ENCODE peak calls at places on chromosomes 2 and 18, in eight cellular contexts. One of them, this sample, is unnamed.

GRCh38 chr2:12824304-12824761 is 107.6 kb downstream of the TRIB2 start:
- DNase-seq in A549: no peak
- DNase-seq in endothelial cell of umbilical vein: peak
- DNase-seq in WERI-Rb-1: no peak
- DNase-seq in CD8-positive, alpha-beta T cell: no peak
- DNase-seq in cardiac fibroblast: peak
- DNase-seq in hepatocyte: peak
- DNase-seq in astrocyte of the spinal cord: peak
- DNase-seq in this sample: no peak

GRCh38 chr2:27016801-27017325 is 15.9 kb upstream of the TMEM214 start:
- DNase-seq in cardiac fibroblast: peak
- DNase-seq in astrocyte of the spinal cord: peak
- DNase-seq in hepatocyte: peak
- DNase-seq in CD8-positive, alpha-beta T cell: peak
- DNase-seq in A549: peak
- DNase-seq in endothelial cell of umbilical vein: peak
- DNase-seq in WERI-Rb-1: peak
- DNase-seq in this sample: no peak

GRCh38 chr18:40326987-40327386 is 1628.0 kb upstream of the PIK3C3 start:
- DNase-seq in endothelial cell of umbilical vein: no peak
- DNase-seq in cardiac fibroblast: no peak
- DNase-seq in A549: no peak
- DNase-seq in WERI-Rb-1: no peak
- DNase-seq in hepatocyte: no peak
- DNase-seq in astrocyte of the spinal cord: no peak
- DNase-seq in CD8-positive, alpha-beta T cell: no peak
- DNase-seq in this sample: no peak

GRCh38 chr2:190482441-190482840 is 52.1 kb downstream of the NEMP2 start:
- DNase-seq in CD8-positive, alpha-beta T cell: no peak
- DNase-seq in astrocyte of the spinal cord: no peak
- DNase-seq in WERI-Rb-1: no peak
- DNase-seq in hepatocyte: no peak
- DNase-seq in cardiac fibroblast: no peak
- DNase-seq in A549: no peak
- DNase-seq in endothelial cell of umbilical vein: no peak
- DNase-seq in this sample: no peak

GRCh38 chr2:239116456-239117246 is 268.8 kb downstream of the TWIST2 start:
- DNase-seq in WERI-Rb-1: no peak
- DNase-seq in astrocyte of the spinal cord: peak
- DNase-seq in endothelial cell of umbilical vein: no peak
- DNase-seq in A549: no peak
- DNase-seq in CD8-positive, alpha-beta T cell: no peak
- DNase-seq in hepatocyte: no peak
- DNase-seq in cardiac fibroblast: peak
- DNase-seq in this sample: no peak

GRCh38 chr18:27942706-27943105 is 234.2 kb downstream of the CDH2 start:
- DNase-seq in endothelial cell of umbilical vein: no peak
- DNase-seq in cardiac fibroblast: peak
- DNase-seq in CD8-positive, alpha-beta T cell: no peak
- DNase-seq in hepatocyte: no peak
- DNase-seq in WERI-Rb-1: no peak
- DNase-seq in A549: no peak
- DNase-seq in astrocyte of the spinal cord: peak
- DNase-seq in this sample: no peak

GRCh38 chr2:62654423-62654791 is 51.1 kb upstream of the EHBP1 start:
- DNase-seq in A549: peak
- DNase-seq in WERI-Rb-1: no peak
- DNase-seq in hepatocyte: no peak
- DNase-seq in cardiac fibroblast: no peak
- DNase-seq in astrocyte of the spinal cord: peak
- DNase-seq in endothelial cell of umbilical vein: no peak
- DNase-seq in CD8-positive, alpha-beta T cell: no peak
- DNase-seq in this sample: no peak

GRCh38 chr2:32918774-32919173 is 28.0 kb upstream of the LTBP1 start:
- DNase-seq in WERI-Rb-1: no peak
- DNase-seq in hepatocyte: no peak
- DNase-seq in A549: no peak
- DNase-seq in CD8-positive, alpha-beta T cell: no peak
- DNase-seq in astrocyte of the spinal cord: no peak
- DNase-seq in cardiac fibroblast: no peak
- DNase-seq in endothelial cell of umbilical vein: no peak
- DNase-seq in this sample: no peak

GRCh38 chr2:104408266-104408665 is 445.6 kb upstream of the POU3F3 start:
- DNase-seq in endothelial cell of umbilical vein: no peak
- DNase-seq in A549: no peak
- DNase-seq in cardiac fibroblast: no peak
- DNase-seq in astrocyte of the spinal cord: peak
- DNase-seq in hepatocyte: no peak
- DNase-seq in CD8-positive, alpha-beta T cell: no peak
- DNase-seq in WERI-Rb-1: no peak
- DNase-seq in this sample: no peak

GRCh38 chr2:111910609-111911277 is 12.3 kb downstream of the MERTK start:
- DNase-seq in astrocyte of the spinal cord: no peak
- DNase-seq in CD8-positive, alpha-beta T cell: no peak
- DNase-seq in cardiac fibroblast: no peak
- DNase-seq in WERI-Rb-1: no peak
- DNase-seq in hepatocyte: no peak
- DNase-seq in endothelial cell of umbilical vein: no peak
- DNase-seq in A549: no peak
- DNase-seq in this sample: no peak

GRCh38 chr2:232292395-232293154 is 86.0 kb upstream of the ALPP start:
- DNase-seq in cardiac fibroblast: peak
- DNase-seq in endothelial cell of umbilical vein: peak
- DNase-seq in astrocyte of the spinal cord: peak
- DNase-seq in A549: peak
- DNase-seq in hepatocyte: peak
- DNase-seq in WERI-Rb-1: peak
- DNase-seq in CD8-positive, alpha-beta T cell: peak
- DNase-seq in this sample: no peak

GRCh38 chr18:52936931-52937330 is 596.9 kb downstream of the DCC start:
- DNase-seq in astrocyte of the spinal cord: peak
- DNase-seq in CD8-positive, alpha-beta T cell: no peak
- DNase-seq in WERI-Rb-1: no peak
- DNase-seq in A549: no peak
- DNase-seq in endothelial cell of umbilical vein: no peak
- DNase-seq in hepatocyte: no peak
- DNase-seq in cardiac fibroblast: no peak
- DNase-seq in this sample: no peak

GRCh38 chr2:38104598-38104997 is 28.6 kb upstream of the CYP1B1 start:
- DNase-seq in hepatocyte: no peak
- DNase-seq in astrocyte of the spinal cord: no peak
- DNase-seq in CD8-positive, alpha-beta T cell: no peak
- DNase-seq in A549: no peak
- DNase-seq in cardiac fibroblast: no peak
- DNase-seq in endothelial cell of umbilical vein: no peak
- DNase-seq in WERI-Rb-1: no peak
- DNase-seq in this sample: no peak

GRCh38 chr2:38106420-38107182 is 30.6 kb upstream of the CYP1B1 start:
- DNase-seq in astrocyte of the spinal cord: peak
- DNase-seq in A549: peak
- DNase-seq in cardiac fibroblast: peak
- DNase-seq in hepatocyte: peak
- DNase-seq in CD8-positive, alpha-beta T cell: no peak
- DNase-seq in endothelial cell of umbilical vein: peak
- DNase-seq in WERI-Rb-1: no peak
- DNase-seq in this sample: no peak

GRCh38 chr2:38107738-38108410 is 31.9 kb upstream of the CYP1B1 start:
- DNase-seq in astrocyte of the spinal cord: no peak
- DNase-seq in A549: no peak
- DNase-seq in hepatocyte: no peak
- DNase-seq in WERI-Rb-1: no peak
- DNase-seq in endothelial cell of umbilical vein: no peak
- DNase-seq in CD8-positive, alpha-beta T cell: no peak
- DNase-seq in cardiac fibroblast: no peak
- DNase-seq in this sample: no peak

GRCh38 chr2:38108907-38109731 is 33.2 kb upstream of the CYP1B1 start:
- DNase-seq in A549: peak
- DNase-seq in CD8-positive, alpha-beta T cell: no peak
- DNase-seq in WERI-Rb-1: no peak
- DNase-seq in endothelial cell of umbilical vein: no peak
- DNase-seq in hepatocyte: no peak
- DNase-seq in astrocyte of the spinal cord: no peak
- DNase-seq in cardiac fibroblast: no peak
- DNase-seq in this sample: no peak

GRCh38 chr2:38105911-38106310 is 30.0 kb upstream of the CYP1B1 start:
- DNase-seq in endothelial cell of umbilical vein: no peak
- DNase-seq in hepatocyte: no peak
- DNase-seq in cardiac fibroblast: no peak
- DNase-seq in WERI-Rb-1: no peak
- DNase-seq in astrocyte of the spinal cord: no peak
- DNase-seq in CD8-positive, alpha-beta T cell: no peak
- DNase-seq in A549: no peak
- DNase-seq in this sample: no peak
- H3K4me3 ChIP-seq in endothelial cell of umbilical vein: no peak
- H3K4me3 ChIP-seq in hepatocyte: no peak
- H3K4me3 ChIP-seq in cardiac fibroblast: no peak
- H3K4me3 ChIP-seq in WERI-Rb-1: no peak
- H3K4me3 ChIP-seq in astrocyte of the spinal cord: no peak
- H3K4me3 ChIP-seq in CD8-positive, alpha-beta T cell: no peak
- H3K4me3 ChIP-seq in A549: no peak
- H3K4me3 ChIP-seq in this sample: no peak

DNA sequence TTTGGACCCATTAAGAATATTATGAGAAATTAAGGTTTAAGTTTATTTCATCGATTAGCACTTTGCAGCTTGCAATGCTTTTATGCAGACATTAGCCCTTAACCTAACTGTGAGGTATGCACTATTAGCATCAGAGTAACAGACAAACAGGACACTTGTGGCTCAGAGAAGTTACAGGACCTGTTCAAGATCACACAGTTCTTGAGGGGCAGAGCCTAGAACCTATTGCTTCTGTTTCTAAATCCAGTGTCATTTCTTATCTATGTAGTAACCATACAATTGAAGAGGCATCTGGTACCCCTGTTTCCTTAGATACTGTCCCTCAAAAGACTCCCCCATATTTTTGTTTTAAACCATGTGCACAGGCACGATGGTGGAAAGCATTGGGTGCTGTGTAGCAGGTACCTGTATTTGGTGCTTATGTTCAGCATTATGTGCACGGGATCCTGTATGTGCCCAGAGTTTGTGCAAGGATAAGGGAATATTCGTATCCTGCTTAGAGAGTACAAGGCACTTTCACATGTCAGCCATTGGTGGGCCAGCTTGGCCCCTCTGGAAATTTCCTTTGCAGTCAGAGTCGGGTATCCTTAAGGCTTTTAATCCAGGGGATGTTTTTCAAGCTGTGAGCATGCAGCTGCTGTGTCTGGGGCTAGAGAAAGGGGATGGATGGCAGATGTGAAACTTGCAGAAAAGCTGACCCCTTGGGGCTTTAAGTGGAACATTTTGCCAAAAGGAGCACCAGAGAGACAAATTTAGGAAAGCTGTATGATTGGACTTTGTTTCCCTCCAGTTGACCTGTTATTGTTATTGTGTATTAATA is 2.0 kb downstream of the LBH start:
- DNase-seq in hepatocyte: no peak
- DNase-seq in CD8-positive, alpha-beta T cell: no peak
- DNase-seq in endothelial cell of umbilical vein: no peak
- DNase-seq in cardiac fibroblast: peak
- DNase-seq in astrocyte of the spinal cord: no peak
- DNase-seq in WERI-Rb-1: no peak
- DNase-seq in A549: no peak
- DNase-seq in this sample: peak
- H3K4me3 ChIP-seq in hepatocyte: peak
- H3K4me3 ChIP-seq in CD8-positive, alpha-beta T cell: peak
- H3K4me3 ChIP-seq in endothelial cell of umbilical vein: no peak
- H3K4me3 ChIP-seq in cardiac fibroblast: peak
- H3K4me3 ChIP-seq in astrocyte of the spinal cord: peak
- H3K4me3 ChIP-seq in WERI-Rb-1: peak
- H3K4me3 ChIP-seq in A549: peak
- H3K4me3 ChIP-seq in this sample: peak

DNA sequence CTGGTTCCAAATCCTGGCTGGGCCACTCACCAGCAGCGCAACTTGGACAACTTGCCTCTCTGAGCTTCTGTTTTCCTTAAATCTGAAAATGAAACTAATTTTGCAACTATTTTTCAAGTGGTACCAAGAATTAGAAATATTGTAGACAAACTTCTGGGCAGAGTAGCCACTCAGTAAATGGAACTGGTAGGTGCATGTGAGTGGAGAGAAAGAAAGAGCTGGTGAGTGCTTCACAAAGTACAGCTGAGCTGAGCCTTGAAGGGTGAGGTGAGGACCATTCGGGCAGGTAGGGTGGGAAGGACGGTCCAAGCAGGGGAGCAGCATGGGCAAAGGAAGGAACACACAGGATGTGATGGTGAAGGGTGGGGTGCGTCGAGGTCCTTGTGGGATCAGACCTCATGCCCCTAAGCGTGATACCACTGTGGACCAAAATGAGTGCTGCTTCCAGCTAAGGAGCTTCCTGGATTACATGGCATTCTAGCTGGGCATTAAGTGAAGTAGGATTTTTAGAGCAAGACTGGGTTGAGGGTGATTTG is 14.4 kb upstream of the TET3 start:
- DNase-seq in CD8-positive, alpha-beta T cell: no peak
- DNase-seq in WERI-Rb-1: no peak
- DNase-seq in cardiac fibroblast: no peak
- DNase-seq in A549: no peak
- DNase-seq in astrocyte of the spinal cord: no peak
- DNase-seq in endothelial cell of umbilical vein: no peak
- DNase-seq in hepatocyte: no peak
- DNase-seq in this sample: no peak
- H3K4me3 ChIP-seq in CD8-positive, alpha-beta T cell: peak
- H3K4me3 ChIP-seq in WERI-Rb-1: no peak
- H3K4me3 ChIP-seq in cardiac fibroblast: no peak
- H3K4me3 ChIP-seq in A549: no peak
- H3K4me3 ChIP-seq in astrocyte of the spinal cord: no peak
- H3K4me3 ChIP-seq in endothelial cell of umbilical vein: no peak
- H3K4me3 ChIP-seq in hepatocyte: no peak
- H3K4me3 ChIP-seq in this sample: no peak

DNA sequence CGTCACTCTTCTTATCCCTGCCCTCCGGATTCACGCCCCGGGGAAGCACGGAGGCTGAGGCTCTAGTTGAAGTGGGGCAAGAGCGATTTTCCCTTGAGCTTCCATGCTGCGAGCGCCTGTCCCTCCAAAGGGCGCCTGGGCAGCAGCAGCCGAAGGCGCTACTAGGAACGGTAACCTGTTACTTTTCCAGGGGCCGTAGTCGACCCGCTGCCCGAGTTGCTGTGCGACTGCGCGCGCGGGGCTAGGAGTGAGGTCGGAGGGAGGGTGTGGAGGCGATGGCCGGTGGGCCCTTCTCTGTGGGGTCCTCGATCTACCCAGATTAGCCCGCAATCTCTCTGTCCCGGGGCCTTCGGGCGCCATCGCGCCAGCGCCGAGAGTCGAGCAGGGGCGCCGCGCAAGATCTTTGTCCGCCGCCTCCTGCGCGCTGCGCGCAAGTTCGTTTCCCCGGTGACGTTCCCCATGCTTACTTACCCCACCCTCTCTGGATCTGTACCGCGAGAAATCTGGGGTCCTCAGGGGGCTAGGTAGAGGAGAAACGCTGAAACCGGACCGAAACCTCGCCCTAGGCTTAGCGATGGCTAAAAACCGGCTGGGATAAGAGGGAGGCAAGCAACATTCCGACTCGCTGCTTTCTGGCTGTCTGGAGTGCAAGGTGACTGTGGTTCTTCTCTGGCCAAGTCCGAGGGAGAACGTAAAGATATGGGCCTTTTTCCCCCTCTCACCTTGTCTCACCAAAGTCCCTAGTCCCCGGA is 736 bp downstream of the GAD1 start:
- DNase-seq in WERI-Rb-1: peak
- DNase-seq in CD8-positive, alpha-beta T cell: no peak
- DNase-seq in A549: peak
- DNase-seq in endothelial cell of umbilical vein: peak
- DNase-seq in cardiac fibroblast: peak
- DNase-seq in astrocyte of the spinal cord: peak
- DNase-seq in hepatocyte: no peak
- DNase-seq in this sample: no peak
- H3K4me3 ChIP-seq in WERI-Rb-1: peak
- H3K4me3 ChIP-seq in CD8-positive, alpha-beta T cell: peak
- H3K4me3 ChIP-seq in A549: peak
- H3K4me3 ChIP-seq in endothelial cell of umbilical vein: no peak
- H3K4me3 ChIP-seq in cardiac fibroblast: peak
- H3K4me3 ChIP-seq in astrocyte of the spinal cord: peak
- H3K4me3 ChIP-seq in hepatocyte: peak
- H3K4me3 ChIP-seq in this sample: peak

GRCh38 chr2:138504546-138505239 is 3.1 kb downstream of the SPOPL start:
- DNase-seq in CD8-positive, alpha-beta T cell: no peak
- DNase-seq in A549: no peak
- DNase-seq in endothelial cell of umbilical vein: no peak
- DNase-seq in astrocyte of the spinal cord: no peak
- DNase-seq in WERI-Rb-1: no peak
- DNase-seq in hepatocyte: no peak
- DNase-seq in cardiac fibroblast: no peak
- DNase-seq in this sample: no peak
- H3K4me3 ChIP-seq in CD8-positive, alpha-beta T cell: no peak
- H3K4me3 ChIP-seq in A549: no peak
- H3K4me3 ChIP-seq in endothelial cell of umbilical vein: no peak
- H3K4me3 ChIP-seq in astrocyte of the spinal cord: no peak
- H3K4me3 ChIP-seq in WERI-Rb-1: no peak
- H3K4me3 ChIP-seq in hepatocyte: no peak
- H3K4me3 ChIP-seq in cardiac fibroblast: no peak
- H3K4me3 ChIP-seq in this sample: peak

This sample was measured in coronary artery.